ENCODE peak calls at places on chromosomes 7 and 10, in seven cellular contexts. B, P, D, F, I, G and J are unnamed samples.

GRCh38 chr10:125641398-125641797 is 41.6 kb downstream of the TEX36 start:
- DNase-seq in D (no peak), I (peak; percentile 25), B (no peak), P (peak; percentile 32), F (no peak), G (no peak), J (peak; percentile 44)

GRCh38 chr10:31490858-31491504 is 172.0 kb downstream of the ZEB1 start:
- DNase-seq in D (peak; percentile 51), P (peak; percentile 53), G (no peak), I (peak; percentile 61), F (peak; percentile 70), B (no peak), J (peak; percentile 34)

GRCh38 chr7:95205821-95206220 is 118.5 kb downstream of the PON1 start:
- DNase-seq in P (peak; percentile 27), I (peak; percentile 84), F (no peak), D (no peak), G (no peak), B (no peak), J (peak; percentile 71)

GRCh38 chr7:125592331-125592730 is 662.7 kb upstream of the POT1 start:
- DNase-seq in G (no peak), D (no peak), B (no peak), I (no peak), P (no peak), F (no peak), J (no peak)

GRCh38 chr10:14530465-14530864 is 199.7 kb upstream of the FRMD4A start:
- DNase-seq in I (peak; percentile 70), B (no peak), F (no peak), G (no peak), D (no peak), P (no peak), J (peak; percentile 29)

GRCh38 chr10:17527530-17528146 is 73.2 kb upstream of the ST8SIA6 start:
- DNase-seq in D (peak; percentile 81), I (peak; percentile 86), F (peak; percentile 90), P (peak; percentile 91), B (no peak), G (no peak), J (peak; percentile 76)

GRCh38 chr7:17408245-17408903 is 109.9 kb downstream of the AHR start:
- DNase-seq in B (peak; percentile 81), I (peak; percentile 95), P (peak; percentile 94), D (no peak), G (peak; percentile 11), F (peak; percentile 76), J (peak; percentile 94)

GRCh38 chr10:111107023-111107422 is 30.2 kb downstream of the ADRA2A start:
- DNase-seq in I (no peak), G (no peak), P (no peak), B (no peak), F (no peak), D (no peak), J (no peak)

GRCh38 chr7:38211940-38212339 is 33.9 kb downstream of the STARD3NL start:
- DNase-seq in D (no peak), G (no peak), P (no peak), F (peak; percentile 64), I (no peak), B (no peak), J (no peak)